ENCODE peak calls at places on chromosomes 5 and 9, in four cellular contexts. X is heart right ventricle, U is GM10248, P is kidney tubule cell. D is an unnamed sample.
A peak's percentile ranks its signal among the peaks of the same experiment; 100 is the strongest.

GRCh38 chr9:124593080-124594058 is 86.2 kb upstream of the NR5A1 start:
- DNase-seq in X (no peak), U (no peak), P (peak; percentile 13), D (peak; percentile 41)

GRCh38 chr5:142847898-142848790 is 78.0 kb downstream of the ARHGAP26 start:
- DNase-seq in X (no peak), P (peak; percentile 43), U (no peak), D (no peak)

GRCh38 chr5:170218730-170219129 is 14.1 kb upstream of the C5orf58 start:
- DNase-seq in P (no peak), X (no peak), U (no peak), D (no peak)

GRCh38 chr5:197892-198489 is 6.7 kb downstream of the LRRC14B start:
- DNase-seq in U (no peak), X (no peak), P (no peak), D (no peak)

GRCh38 chr5:167479796-167480195 is 811.6 kb upstream of the WWC1 start:
- DNase-seq in X (no peak), P (no peak), U (no peak), D (no peak)

GRCh38 chr5:143800715-143801114 is 11.2 kb upstream of the HMHB1 start:
- DNase-seq in X (no peak), U (no peak), P (no peak), D (no peak)

GRCh38 chr5:177442066-177442836 is 4.4 kb upstream of the PRR7 start:
- DNase-seq in X (no peak), P (no peak), U (no peak), D (no peak)

GRCh38 chr5:5270958-5271605 is 131.0 kb downstream of the ADAMTS16 start:
- DNase-seq in P (peak; percentile 88), U (no peak), X (peak; percentile 32), D (peak; percentile 54)

GRCh38 chr5:124920909-124921666 is 174.6 kb upstream of the ZNF608 start:
- DNase-seq in U (peak; percentile 52), X (no peak), P (no peak), D (no peak)

GRCh38 chr5:67209141-67209771 is 12.7 kb upstream of the CD180 start:
- DNase-seq in X (peak; percentile 80), U (peak; percentile 69), P (peak; percentile 82), D (peak; percentile 66)

GRCh38 chr5:65213921-65214525 is 267.7 kb downstream of the ADAMTS6 start:
- DNase-seq in X (no peak), P (peak; percentile 47), U (no peak), D (no peak)

GRCh38 chr9:111754800-111755199 is 39.9 kb downstream of the SHOC1 start:
- DNase-seq in U (no peak), X (no peak), P (no peak), D (no peak)

GRCh38 chr5:146338774-146339714 is at the start of gene POU4F3:
- DNase-seq in P (no peak), X (no peak), U (no peak), D (no peak)

GRCh38 chr5:170330568-170331054 is 33.0 kb upstream of the LCP2 start:
- DNase-seq in U (no peak), P (no peak), X (no peak), D (no peak)

GRCh38 chr9:78921341-78921740 is 624.4 kb downstream of the PSAT1 start:
- DNase-seq in U (no peak), X (no peak), P (no peak), D (no peak)

GRCh38 chr5:2094616-2094995 is 211.9 kb upstream of the IRX4 start:
- DNase-seq in P (no peak), U (peak; percentile 2), X (no peak), D (no peak)

GRCh38 chr5:43024217-43024616 is 15.9 kb downstream of the ANXA2R start:
- DNase-seq in X (no peak), P (no peak), U (no peak), D (no peak)

GRCh38 chr9:128208386-128208785 is 5.2 kb downstream of the DNM1 start:
- DNase-seq in X (no peak), U (no peak), P (no peak), D (no peak)

GRCh38 chr5:3738909-3739308 is 143.3 kb downstream of the IRX1 start:
- DNase-seq in U (no peak), X (no peak), P (no peak), D (no peak)

GRCh38 chr9:90112791-90113190 is 508.0 kb downstream of the GADD45G start:
- DNase-seq in U (no peak), P (no peak), X (no peak), D (no peak)

GRCh38 chr9:134690946-134691694 is 49.5 kb downstream of the COL5A1 start:
- DNase-seq in X (peak; percentile 52), U (no peak), P (no peak), D (no peak)

GRCh38 chr5:112420111-112420864 is 1.2 kb upstream of the EPB41L4A start:
- DNase-seq in U (peak; percentile 83), X (peak; percentile 86), P (peak; percentile 88), D (peak; percentile 10)

GRCh38 chr5:176810084-176810597 is at the start of gene UNC5A:
- DNase-seq in X (peak; percentile 20), U (peak; percentile 57), P (peak; percentile 43), D (no peak)

GRCh38 chr5:171483453-171484177 is 64.2 kb downstream of the FGF18 start:
- DNase-seq in X (peak; percentile 84), U (no peak), P (no peak), D (no peak)